ENCODE peak calls at places on chromosomes 6 and 20, in six cellular contexts. W is uterus, O is adrenal gland, H is kidney, C is cardiac muscle cell, G is HCT116. Z is an unnamed sample.
A peak's percentile ranks its signal among the peaks of the same experiment; 100 is the strongest.

GRCh38 chr6:144055121-144055931 is 40.0 kb downstream of the SF3B5 start:
- DNase-seq in W (no peak), G (no peak), O (no peak), H (no peak), C (no peak), Z (peak; percentile 42)

GRCh38 chr20:41366546-41367392 is at the start of gene EMILIN3:
- DNase-seq in C (peak; percentile 80), G (no peak), H (no peak), O (no peak), W (no peak), Z (no peak)

GRCh38 chr6:30839666-30840065 is 44.7 kb upstream of the DDR1 start:
- DNase-seq in H (no peak), G (no peak), O (no peak), W (no peak), C (no peak), Z (no peak)

GRCh38 chr6:113930183-113930582 is 40.8 kb downstream of the HDAC2 start:
- DNase-seq in W (no peak), O (no peak), G (no peak), H (no peak), C (no peak), Z (no peak)

GRCh38 chr6:41658551-41659069 is 20.3 kb downstream of the MDFI start:
- DNase-seq in W (no peak), G (no peak), C (no peak), O (no peak), H (peak; percentile 18), Z (no peak)

GRCh38 chr6:90346729-90347128 is 50.1 kb upstream of the BACH2 start:
- DNase-seq in G (no peak), C (no peak), W (no peak), H (no peak), O (no peak), Z (no peak)

GRCh38 chr6:133774356-133774755 is 114.6 kb upstream of the TCF21 start:
- DNase-seq in C (no peak), O (no peak), W (no peak), G (no peak), H (no peak), Z (no peak)

GRCh38 chr6:107264357-107264831 is 149.1 kb upstream of the BEND3 start:
- DNase-seq in C (no peak), G (no peak), H (no peak), W (no peak), O (no peak), Z (no peak)

GRCh38 chr20:51091564-51092195 is 68.8 kb upstream of the KCNG1 start:
- DNase-seq in G (no peak), W (no peak), O (no peak), H (no peak), C (no peak), Z (no peak)

GRCh38 chr20:58640446-58640845 is 10.6 kb upstream of the STX16 start:
- DNase-seq in O (no peak), H (peak; percentile 37), C (no peak), G (no peak), W (no peak), Z (no peak)

GRCh38 chr6:121309768-121310473 is 24.4 kb downstream of the TBC1D32 start:
- DNase-seq in C (no peak), H (no peak), O (no peak), G (no peak), W (no peak), Z (no peak)

GRCh38 chr6:76701610-76702009 is 629.1 kb upstream of the IMPG1 start:
- DNase-seq in C (no peak), W (no peak), G (no peak), O (no peak), H (no peak), Z (no peak)

GRCh38 chr6:16471222-16471784 is 232.9 kb downstream of the GMPR start:
- DNase-seq in W (no peak), O (no peak), C (no peak), G (no peak), H (no peak), Z (no peak)

GRCh38 chr20:38134427-38135281 is 30.4 kb downstream of the TGM2 start:
- DNase-seq in H (peak; percentile 81), O (peak; percentile 40), W (no peak), G (no peak), C (peak; percentile 30), Z (no peak)

GRCh38 chr6:38173909-38174308 is 354.4 kb downstream of the ZFAND3 start:
- DNase-seq in O (no peak), W (no peak), H (peak; percentile 22), G (no peak), C (no peak), Z (no peak)

GRCh38 chr20:64041040-64041780 is 5.2 kb downstream of the C20orf204 start:
- DNase-seq in G (no peak), O (no peak), H (no peak), W (no peak), C (no peak), Z (no peak)

GRCh38 chr6:161169690-161170089 is 104.2 kb downstream of the AGPAT4 start:
- DNase-seq in H (no peak), O (peak; percentile 47), G (no peak), W (peak; percentile 61), C (no peak), Z (no peak)

GRCh38 chr6:53986165-53986720 is 125.0 kb upstream of the MLIP start:
- DNase-seq in G (peak; percentile 34), H (no peak), W (no peak), C (peak; percentile 63), O (peak; percentile 59), Z (peak; percentile 41)

GRCh38 chr6:166784691-166785090 is 157.6 kb upstream of the RPS6KA2 start:
- DNase-seq in W (no peak), O (no peak), G (no peak), C (no peak), H (no peak), Z (no peak)

GRCh38 chr6:1767481-1768246 is 157.9 kb downstream of the FOXC1 start:
- DNase-seq in G (no peak), H (no peak), W (no peak), O (no peak), C (peak; percentile 91), Z (peak; percentile 49)

GRCh38 chr6:90492369-90492768 is 94.5 kb downstream of the MAP3K7 start:
- DNase-seq in C (no peak), G (no peak), W (no peak), H (no peak), O (no peak), Z (no peak)

GRCh38 chr20:56383334-56383733 is 8.7 kb downstream of the AURKA start:
- DNase-seq in W (no peak), O (no peak), G (no peak), C (no peak), H (no peak), Z (no peak)

GRCh38 chr6:125858427-125859320 is 67.9 kb downstream of the NCOA7 start:
- DNase-seq in G (peak; percentile 42), H (no peak), W (peak; percentile 35), O (peak; percentile 60), C (peak; percentile 57), Z (peak; percentile 39)

GRCh38 chr6:137692806-137693205 is 174.3 kb upstream of the TNFAIP3 start:
- DNase-seq in O (no peak), W (no peak), H (no peak), G (no peak), C (no peak), Z (no peak)

GRCh38 chr20:9555781-9556180 is 41.4 kb downstream of the LAMP5 start:
- DNase-seq in H (no peak), O (no peak), C (no peak), G (no peak), W (no peak), Z (no peak)

GRCh38 chr6:73675466-73676098 is 20.4 kb upstream of the CD109 start:
- DNase-seq in G (peak; percentile 67), O (peak; percentile 74), C (peak; percentile 85), H (peak; percentile 73), W (peak; percentile 68), Z (peak; percentile 77)

GRCh38 chr6:15943423-15943822 is 185.5 kb upstream of the MYLIP start:
- DNase-seq in W (no peak), H (no peak), C (no peak), O (no peak), G (no peak), Z (no peak)

GRCh38 chr6:121811106-121811505 is 375.7 kb downstream of the GJA1 start:
- DNase-seq in W (no peak), G (no peak), O (no peak), C (no peak), H (no peak), Z (no peak)

GRCh38 chr6:159915397-159915796 is 24.6 kb downstream of the MAS1 start:
- DNase-seq in G (no peak), W (no peak), O (no peak), C (no peak), H (no peak), Z (no peak)

GRCh38 chr6:132495604-132496079 is 17.3 kb downstream of the STX7 start:
- DNase-seq in C (no peak), H (no peak), O (no peak), G (no peak), W (no peak), Z (peak; percentile 41)
- H3K4me1 ChIP-seq in C (no peaks in the 10 kb centered on the region), H (peaks cover 7% of the 10 kb centered on the region), O (peaks cover 32% of the 10 kb centered on the region), G (no peaks in the 10 kb centered on the region), W (no peaks in the 10 kb centered on the region), Z (peaks cover 48% of the 10 kb centered on the region)

DNA sequence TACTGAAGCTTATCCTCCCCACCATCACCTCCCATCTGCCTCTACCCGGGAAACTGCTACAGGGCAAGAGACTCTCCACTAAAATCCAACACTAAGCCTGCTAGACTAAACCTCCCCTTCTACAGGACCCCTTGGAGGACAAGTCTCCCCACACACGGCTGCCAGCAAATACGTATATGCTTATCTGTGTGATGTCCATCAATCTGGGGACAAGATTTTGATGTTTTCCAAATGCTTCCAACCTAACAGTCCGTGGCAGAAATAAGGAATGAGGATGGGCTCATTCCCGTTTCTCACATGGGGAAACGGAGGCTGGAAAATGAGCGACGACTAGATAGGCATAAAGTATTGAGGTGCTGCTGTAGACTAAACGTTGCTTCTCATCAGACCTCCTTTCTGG is 1.8 kb downstream of the KCNK5 start:
- DNase-seq in H (no peak), C (no peak), G (no peak), W (no peak), O (no peak), Z (no peak)
- H3K4me1 ChIP-seq in H (peaks cover 11% of the 10 kb centered on the region), C (no peaks in the 10 kb centered on the region), G (peaks cover 9% of the 10 kb centered on the region), W (no peaks in the 10 kb centered on the region), O (peaks cover 17% of the 10 kb centered on the region), Z (no peaks in the 10 kb centered on the region)

GRCh38 chr6:6008648-6009421 is 2.1 kb upstream of the NRN1 start:
- DNase-seq in O (peak; percentile 37), G (peak; percentile 36), C (peak; percentile 90), W (peak; percentile 44), H (peak; percentile 91), Z (peak; percentile 86)
- H3K4me1 ChIP-seq in O (peaks cover 23% of the 10 kb centered on the region), G (peaks cover 5% of the 10 kb centered on the region), C (peaks cover 17% of the 10 kb centered on the region), W (no peaks in the 10 kb centered on the region), H (peaks cover 6% of the 10 kb centered on the region), Z (peaks cover 10% of the 10 kb centered on the region)

DNA sequence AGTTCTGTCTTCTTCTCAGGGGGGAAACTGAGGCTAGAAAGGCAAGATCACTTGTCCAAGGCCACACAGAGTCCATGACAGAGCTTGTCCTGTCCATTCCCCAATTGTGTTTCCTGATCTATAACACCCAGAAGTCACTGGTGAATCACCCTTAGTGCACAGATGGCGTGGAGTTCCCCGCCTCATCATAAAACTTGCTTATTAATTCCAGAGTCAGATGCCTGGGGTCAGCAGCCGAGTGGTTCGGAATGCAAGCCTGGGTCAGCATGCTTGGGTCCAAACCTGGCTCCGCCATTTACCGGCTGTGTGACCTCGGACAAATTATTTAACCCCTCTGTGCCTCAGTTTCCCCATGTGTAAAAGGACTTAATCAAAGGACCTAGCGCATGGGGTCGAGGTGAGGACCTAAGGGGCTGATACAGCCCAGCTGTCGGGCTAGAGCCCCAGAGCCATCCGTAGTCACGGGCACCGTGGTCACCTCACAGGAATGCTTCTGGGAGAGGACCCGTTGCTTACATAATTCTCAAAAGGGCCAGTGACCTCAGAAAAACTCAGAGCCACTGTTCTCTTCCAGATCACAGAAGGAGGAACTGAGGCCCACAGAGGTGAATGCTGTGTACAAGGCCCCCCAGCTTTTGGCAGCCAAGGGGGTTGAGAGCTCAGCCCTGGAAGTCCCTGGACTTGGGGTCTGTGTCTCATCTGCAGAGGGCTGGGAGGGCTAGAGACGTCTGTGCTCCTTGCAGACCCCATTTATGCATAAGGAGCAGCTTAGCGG is 1.4 kb upstream of the ZBP1 start:
- DNase-seq in O (no peak), H (peak; percentile 47), W (no peak), G (no peak), C (no peak), Z (no peak)
- H3K4me1 ChIP-seq in O (no peaks in the 10 kb centered on the region), H (no peaks in the 10 kb centered on the region), W (no peaks in the 10 kb centered on the region), G (peaks cover 6% of the 10 kb centered on the region), C (no peaks in the 10 kb centered on the region), Z (peaks cover 32% of the 10 kb centered on the region)

Z was measured in MM.1S.